ENCODE peak calls at places on chromosomes 1 and 21, in five cellular contexts. One of them, this sample, is unnamed.

GRCh38 chr1:155193275-155193990 is 14.3 kb downstream of the THBS3 start:
- DNase-seq in HepG2: peak
- DNase-seq in K562: peak
- DNase-seq in HCT116: peak
- DNase-seq in GM12878: no peak
- DNase-seq in this sample: peak

GRCh38 chr1:6832789-6833188 is 47.5 kb downstream of the CAMTA1 start:
- DNase-seq in HCT116: no peak
- DNase-seq in HepG2: no peak
- DNase-seq in GM12878: no peak
- DNase-seq in K562: no peak
- DNase-seq in this sample: no peak

GRCh38 chr1:35886606-35887431 is 3.8 kb downstream of the AGO1 start:
- DNase-seq in HepG2: peak
- DNase-seq in HCT116: no peak
- DNase-seq in K562: peak
- DNase-seq in GM12878: no peak
- DNase-seq in this sample: peak

GRCh38 chr1:192581131-192581927 is 5.8 kb downstream of the RGS1 start:
- DNase-seq in GM12878: no peak
- DNase-seq in K562: no peak
- DNase-seq in HepG2: no peak
- DNase-seq in HCT116: no peak
- DNase-seq in this sample: no peak

GRCh38 chr1:40029608-40030007 is 10.9 kb upstream of the CAP1 start:
- DNase-seq in GM12878: no peak
- DNase-seq in K562: no peak
- DNase-seq in HCT116: no peak
- DNase-seq in HepG2: no peak
- DNase-seq in this sample: no peak

GRCh38 chr1:2820731-2821372 is 19.4 kb upstream of the TTC34 start:
- DNase-seq in HCT116: no peak
- DNase-seq in K562: no peak
- DNase-seq in HepG2: no peak
- DNase-seq in GM12878: no peak
- DNase-seq in this sample: no peak

GRCh38 chr1:42999308-42999707 is 40.6 kb upstream of the SLC2A1 start:
- DNase-seq in HepG2: peak
- DNase-seq in HCT116: no peak
- DNase-seq in GM12878: no peak
- DNase-seq in K562: no peak
- DNase-seq in this sample: no peak

GRCh38 chr1:89735449-89735848 is 85.4 kb upstream of the LRRC8D start:
- DNase-seq in HepG2: no peak
- DNase-seq in K562: no peak
- DNase-seq in HCT116: no peak
- DNase-seq in GM12878: no peak
- DNase-seq in this sample: no peak

GRCh38 chr1:82226198-82226505 is 425.4 kb downstream of the ADGRL2 start:
- DNase-seq in GM12878: no peak
- DNase-seq in K562: no peak
- DNase-seq in HepG2: no peak
- DNase-seq in HCT116: no peak
- DNase-seq in this sample: no peak

GRCh38 chr21:14260459-14260764 is 44.5 kb downstream of the RBM11 start:
- DNase-seq in HCT116: no peak
- DNase-seq in K562: no peak
- DNase-seq in GM12878: no peak
- DNase-seq in HepG2: no peak
- DNase-seq in this sample: no peak

GRCh38 chr1:192580351-192580962 is 4.9 kb downstream of the RGS1 start:
- DNase-seq in GM12878: peak
- DNase-seq in HCT116: peak
- DNase-seq in K562: no peak
- DNase-seq in HepG2: peak
- DNase-seq in this sample: peak

GRCh38 chr1:192914696-192915095 is 105.9 kb downstream of the RGS2 start:
- DNase-seq in HepG2: no peak
- DNase-seq in K562: no peak
- DNase-seq in HCT116: no peak
- DNase-seq in GM12878: no peak
- DNase-seq in this sample: no peak

GRCh38 chr1:157842939-157843338 is 1.3 kb upstream of the CD5L start:
- DNase-seq in HCT116: no peak
- DNase-seq in HepG2: no peak
- DNase-seq in GM12878: no peak
- DNase-seq in K562: no peak
- DNase-seq in this sample: no peak

GRCh38 chr1:115112496-115113375 is 23.4 kb upstream of the TSPAN2 start:
- DNase-seq in K562: peak
- DNase-seq in GM12878: no peak
- DNase-seq in HepG2: no peak
- DNase-seq in HCT116: peak
- DNase-seq in this sample: peak

GRCh38 chr21:27047331-27048314 is 80.7 kb upstream of the ADAMTS5 start:
- DNase-seq in HepG2: no peak
- DNase-seq in HCT116: no peak
- DNase-seq in GM12878: no peak
- DNase-seq in K562: no peak
- DNase-seq in this sample: no peak

GRCh38 chr1:6273380-6273891 is 12.5 kb upstream of the GPR153 start:
- DNase-seq in HCT116: no peak
- DNase-seq in K562: no peak
- DNase-seq in GM12878: no peak
- DNase-seq in HepG2: no peak
- DNase-seq in this sample: peak

GRCh38 chr1:172125812-172126430 is 284.6 kb downstream of the DNM3 start:
- DNase-seq in HepG2: no peak
- DNase-seq in GM12878: no peak
- DNase-seq in K562: no peak
- DNase-seq in HCT116: no peak
- DNase-seq in this sample: no peak

GRCh38 chr1:5374176-5374575 is 618.0 kb downstream of the NPHP4 start:
- DNase-seq in GM12878: no peak
- DNase-seq in K562: no peak
- DNase-seq in HepG2: no peak
- DNase-seq in HCT116: no peak
- DNase-seq in this sample: no peak

GRCh38 chr1:54220004-54220811 is 20.2 kb downstream of the MRPL37 start:
- DNase-seq in GM12878: no peak
- DNase-seq in K562: no peak
- DNase-seq in HepG2: peak
- DNase-seq in HCT116: no peak
- DNase-seq in this sample: no peak

GRCh38 chr1:236523704-236524141 is at the start of gene LGALS8:
- DNase-seq in GM12878: no peak
- DNase-seq in K562: peak
- DNase-seq in HepG2: peak
- DNase-seq in HCT116: peak
- DNase-seq in this sample: peak

GRCh38 chr1:210654176-210654786 is 325.6 kb downstream of the HHAT start:
- DNase-seq in HCT116: no peak
- DNase-seq in GM12878: no peak
- DNase-seq in HepG2: no peak
- DNase-seq in K562: no peak
- DNase-seq in this sample: no peak

GRCh38 chr1:7768583-7768982 is 2.5 kb upstream of the VAMP3 start:
- DNase-seq in HepG2: no peak
- DNase-seq in K562: no peak
- DNase-seq in HCT116: no peak
- DNase-seq in GM12878: no peak
- DNase-seq in this sample: no peak

GRCh38 chr1:2208309-2209239 is 14.0 kb upstream of the FAAP20 start:
- DNase-seq in K562: no peak
- DNase-seq in HepG2: peak
- DNase-seq in GM12878: no peak
- DNase-seq in HCT116: no peak
- DNase-seq in this sample: no peak

GRCh38 chr1:214503553-214503952 is 47.8 kb downstream of the PTPN14 start:
- DNase-seq in K562: no peak
- DNase-seq in HepG2: peak
- DNase-seq in HCT116: no peak
- DNase-seq in GM12878: no peak
- DNase-seq in this sample: no peak

GRCh38 chr1:39381839-39382238 is 109.6 kb upstream of the BMP8A start:
- DNase-seq in HepG2: no peak
- DNase-seq in K562: no peak
- DNase-seq in GM12878: no peak
- DNase-seq in HCT116: no peak
- DNase-seq in this sample: no peak

GRCh38 chr1:155174334-155175280 is 958 bp downstream of the TRIM46 start:
- DNase-seq in HepG2: no peak
- DNase-seq in HCT116: no peak
- DNase-seq in K562: no peak
- DNase-seq in GM12878: no peak
- DNase-seq in this sample: peak

DNA sequence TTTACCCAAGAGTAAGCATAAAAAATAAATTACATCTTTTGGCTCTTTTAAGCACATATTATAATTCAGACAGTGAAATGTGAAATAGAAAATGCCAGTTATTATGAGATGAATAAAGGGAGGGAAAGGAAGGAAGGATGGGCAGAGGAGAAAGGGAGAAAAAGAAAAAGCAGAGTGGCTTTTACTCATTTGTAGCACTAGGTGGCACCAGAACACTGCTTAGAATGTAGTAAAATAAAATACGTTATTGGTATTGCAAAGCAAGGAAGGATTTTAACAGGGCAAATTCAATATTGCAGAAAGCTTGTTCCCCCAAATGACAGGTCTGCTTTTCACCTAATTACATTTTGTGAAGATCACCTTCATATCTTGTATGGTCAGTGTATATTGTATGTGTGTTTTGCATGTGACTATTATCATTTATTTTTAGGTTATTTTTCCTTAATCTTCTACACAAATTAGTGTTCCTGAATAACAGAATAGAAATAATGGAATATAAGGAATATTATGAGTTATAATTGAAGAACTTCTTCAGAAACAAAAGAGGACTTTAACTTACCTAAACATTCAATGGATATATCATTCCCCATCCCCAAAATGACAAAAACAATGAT is 9.1 kb upstream of the PCNX2 start:
- DNase-seq in K562: peak
- DNase-seq in HepG2: no peak
- DNase-seq in GM12878: no peak
- DNase-seq in HCT116: no peak
- DNase-seq in this sample: peak
- TF ChIP-seq REST in K562: no peak
- TF ChIP-seq REST in HepG2: no peak
- TF ChIP-seq REST in GM12878: no peak
- TF ChIP-seq REST in HCT116: no peak
- TF ChIP-seq REST in this sample: no peak

GRCh38 chr21:36693144-36694040 is 5.5 kb upstream of the SIM2 start:
- DNase-seq in GM12878: no peak
- DNase-seq in HCT116: no peak
- DNase-seq in K562: no peak
- DNase-seq in HepG2: no peak
- DNase-seq in this sample: peak
- TF ChIP-seq EZH2 in GM12878: no peak
- TF ChIP-seq EZH2 in HCT116: no peak
- TF ChIP-seq EZH2 in K562: no peak
- TF ChIP-seq EZH2 in HepG2: no peak
- TF ChIP-seq EZH2 in this sample: peak

DNA sequence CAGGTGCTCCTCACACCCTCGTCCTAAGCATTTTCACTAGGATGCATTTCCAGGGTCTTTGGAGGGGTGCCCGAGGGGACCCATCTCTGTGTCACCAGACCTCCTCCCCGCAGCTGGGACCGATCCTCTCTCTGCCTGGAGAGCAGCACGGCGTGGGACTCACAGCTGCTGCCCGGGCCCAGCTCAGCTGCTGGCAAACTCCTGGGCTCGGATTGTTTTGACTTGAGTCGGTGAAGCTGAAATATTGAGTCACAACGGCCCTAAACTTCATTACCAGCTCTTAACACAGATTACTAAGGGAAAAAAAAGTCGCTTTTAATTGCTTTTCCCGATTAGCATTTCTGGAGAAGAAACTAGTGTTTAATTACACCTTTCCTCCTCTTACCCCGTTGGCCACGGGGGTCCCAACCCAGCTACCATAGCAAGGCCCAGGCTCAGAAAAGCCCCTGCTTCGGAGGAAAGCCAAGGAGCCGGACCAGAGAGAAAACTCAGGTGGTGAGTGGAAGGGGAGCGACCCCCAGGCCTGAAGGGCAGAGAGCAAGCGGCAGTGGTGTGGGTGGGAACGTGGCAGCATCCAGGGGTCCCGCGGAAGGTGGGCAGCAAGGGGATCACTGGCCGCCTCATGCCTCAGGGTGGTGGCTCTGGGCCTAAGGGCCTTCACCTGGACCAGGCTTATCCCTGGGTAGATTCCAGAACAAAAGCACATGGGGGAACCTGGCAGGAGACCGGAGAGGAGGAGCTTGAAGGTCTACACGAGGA is 41.7 kb downstream of the CASZ1 start:
- DNase-seq in GM12878: no peak
- DNase-seq in HCT116: no peak
- DNase-seq in HepG2: no peak
- DNase-seq in K562: no peak
- DNase-seq in this sample: no peak
- TF ChIP-seq REST in GM12878: no peak
- TF ChIP-seq REST in HCT116: no peak
- TF ChIP-seq REST in HepG2: no peak
- TF ChIP-seq REST in K562: no peak
- TF ChIP-seq REST in this sample: no peak

GRCh38 chr21:44619886-44620285 is 7.0 kb upstream of the KRTAP10-9 start:
- DNase-seq in HepG2: no peak
- DNase-seq in K562: no peak
- DNase-seq in GM12878: no peak
- DNase-seq in HCT116: no peak
- DNase-seq in this sample: no peak

GRCh38 chr21:44625756-44626155 is 1.1 kb upstream of the KRTAP10-9 start:
- DNase-seq in GM12878: no peak
- DNase-seq in K562: no peak
- DNase-seq in HepG2: no peak
- DNase-seq in HCT116: no peak
- DNase-seq in this sample: no peak

GRCh38 chr21:44626262-44626661 is 631 bp upstream of the KRTAP10-9 start:
- DNase-seq in K562: no peak
- DNase-seq in HCT116: no peak
- DNase-seq in GM12878: no peak
- DNase-seq in HepG2: no peak
- DNase-seq in this sample: no peak

GRCh38 chr21:44626673-44627143 is at the start of gene KRTAP10-9:
- DNase-seq in K562: no peak
- DNase-seq in HepG2: no peak
- DNase-seq in HCT116: no peak
- DNase-seq in GM12878: no peak
- DNase-seq in this sample: no peak

DNA sequence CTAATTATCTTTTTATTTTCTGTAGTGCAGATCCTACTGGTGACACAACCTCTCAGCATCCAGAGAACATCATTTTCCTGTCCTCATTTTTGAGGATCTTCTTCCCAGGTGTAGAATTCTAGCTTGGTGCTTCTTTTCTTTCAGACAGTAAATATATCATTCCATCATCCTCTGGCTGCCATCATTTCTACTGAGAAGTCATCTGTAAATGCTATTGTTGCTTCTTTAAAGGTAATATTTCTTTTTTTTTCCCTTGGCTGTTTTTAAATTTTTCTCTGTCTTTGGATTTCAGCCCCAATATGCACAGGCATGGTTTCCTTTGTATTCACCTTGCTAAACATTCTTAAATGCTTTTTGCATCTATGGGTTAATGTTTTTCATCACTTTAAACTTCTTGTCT is 3.3 kb upstream of the KRTAP10-9 start:
- DNase-seq in HCT116: peak
- DNase-seq in K562: no peak
- DNase-seq in HepG2: no peak
- DNase-seq in GM12878: no peak
- DNase-seq in this sample: no peak
- TF ChIP-seq EZH2 in HCT116: no peak
- TF ChIP-seq EZH2 in K562: no peak
- TF ChIP-seq EZH2 in HepG2: no peak
- TF ChIP-seq EZH2 in GM12878: no peak
- TF ChIP-seq EZH2 in this sample: no peak

This sample was measured in GM23338.